ENCODE peak calls at places on chromosomes 2 and 18, in five cellular contexts. P, H, Q, F and D are unnamed samples. For H3K4me1, the result is how much of the 10 kb centered on the place peaks cover.

GRCh38 chr2:113826346-113827285 is 63.3 kb upstream of the ACTR3 start:
- DNase-seq in P (no peak), H (no peak), Q (no peak), F (no peak), D (no peak)

GRCh38 chr2:9991221-9991620 is 39.7 kb downstream of the GRHL1 start:
- DNase-seq in P (no peak), H (no peak), Q (no peak), F (no peak), D (no peak)

GRCh38 chr18:43931439-43931838 is 654.1 kb upstream of the SYT4 start:
- DNase-seq in P (no peak), H (no peak), Q (no peak), F (no peak), D (no peak)

GRCh38 chr2:120108049-120108448 is 95.2 kb downstream of the EPB41L5 start:
- DNase-seq in P (peak), H (peak), Q (peak), F (no peak), D (no peak)

GRCh38 chr2:35337922-35338321 is 1017.7 kb upstream of the CRIM1 start:
- DNase-seq in P (no peak), H (no peak), Q (no peak), F (no peak), D (no peak)

GRCh38 chr2:86062043-86062442 is 43.6 kb downstream of the POLR1A start:
- DNase-seq in P (no peak), H (no peak), Q (peak), F (no peak), D (no peak)

GRCh38 chr2:16181062-16181740 is 240.9 kb downstream of the MYCN start:
- DNase-seq in P (no peak), H (peak), Q (no peak), F (no peak), D (no peak)

GRCh38 chr2:29123584-29124349 is 8.6 kb downstream of the CLIP4 start:
- DNase-seq in P (no peak), H (no peak), Q (peak), F (no peak), D (no peak)

GRCh38 chr2:64523667-64524603 is at the start of gene AFTPH:
- DNase-seq in P (peak), H (peak), Q (peak), F (peak), D (peak)

GRCh38 chr2:235468978-235469694 is 24.7 kb upstream of the AGAP1 start:
- DNase-seq in P (peak), H (peak), Q (peak), F (peak), D (no peak)

GRCh38 chr2:142642654-142643053 is 234.8 kb upstream of the KYNU start:
- DNase-seq in P (no peak), H (no peak), Q (peak), F (no peak), D (no peak)

GRCh38 chr2:25030702-25031101 is 11.2 kb upstream of the EFR3B start:
- DNase-seq in P (no peak), H (no peak), Q (no peak), F (no peak), D (no peak)

GRCh38 chr18:45874501-45875184 is 49.2 kb downstream of the SIGLEC15 start:
- DNase-seq in P (peak), H (no peak), Q (no peak), F (no peak), D (no peak)

GRCh38 chr2:182715121-182715895 is 749 bp upstream of the DNAJC10 start:
- DNase-seq in P (no peak), H (no peak), Q (peak), F (no peak), D (no peak)

DNA sequence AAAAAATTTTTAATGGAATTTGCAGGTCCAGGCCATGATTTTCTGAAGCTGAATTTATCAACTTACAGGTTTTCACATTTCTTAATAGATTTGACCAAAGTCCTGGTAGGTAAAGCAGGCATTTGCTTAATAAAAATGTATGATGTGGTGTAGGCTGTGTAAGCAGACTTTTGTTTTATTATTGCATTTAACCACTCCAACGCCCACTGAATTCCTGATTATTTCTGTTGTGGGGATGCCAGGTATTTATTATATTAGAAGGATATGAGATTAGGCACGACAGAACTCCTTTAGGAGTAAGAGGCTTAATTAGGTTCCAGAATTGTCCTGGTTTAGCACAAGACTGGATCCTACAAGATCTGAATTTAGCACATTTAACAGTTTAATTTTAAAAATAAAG is 111.1 kb downstream of the ADCYAP1 start:
- DNase-seq in P (no peak), H (no peak), Q (no peak), F (no peak), D (no peak)
- H3K4me1 ChIP-seq in P (under half), H (under half), Q (under half), F (under half), D (under half)

DNA sequence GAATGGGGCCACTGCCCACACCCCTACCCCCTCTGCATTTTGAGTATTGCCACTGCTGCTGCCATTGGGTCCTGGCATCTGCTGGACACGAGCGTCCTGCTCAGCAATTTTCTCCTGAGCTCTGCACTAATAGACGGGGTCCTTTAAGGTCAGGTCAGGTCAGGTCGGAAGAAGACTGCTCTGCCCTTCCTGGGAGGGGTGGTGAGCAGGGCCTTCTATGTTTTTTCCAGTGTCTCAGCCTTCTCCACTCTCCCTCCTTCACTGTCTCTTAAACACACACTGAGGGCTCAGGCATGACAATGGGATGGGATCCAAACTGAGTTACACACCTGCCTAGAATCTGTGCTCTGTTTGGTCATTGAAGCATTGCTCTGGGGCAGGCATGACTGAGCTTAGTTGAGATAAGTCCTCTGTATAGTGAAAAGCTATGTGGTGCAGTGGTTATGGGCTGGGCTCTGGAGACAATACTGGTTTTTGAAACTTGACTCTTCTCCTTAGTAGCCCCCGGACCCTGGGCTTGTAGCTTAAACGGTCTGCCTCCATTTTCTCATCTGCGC is 10.6 kb downstream of the MYO1B start:
- DNase-seq in P (no peak), H (peak), Q (peak), F (no peak), D (no peak)
- H3K27ac ChIP-seq in P (no peak), H (no peak), Q (no peak), F (no peak), D (no peak)

DNA sequence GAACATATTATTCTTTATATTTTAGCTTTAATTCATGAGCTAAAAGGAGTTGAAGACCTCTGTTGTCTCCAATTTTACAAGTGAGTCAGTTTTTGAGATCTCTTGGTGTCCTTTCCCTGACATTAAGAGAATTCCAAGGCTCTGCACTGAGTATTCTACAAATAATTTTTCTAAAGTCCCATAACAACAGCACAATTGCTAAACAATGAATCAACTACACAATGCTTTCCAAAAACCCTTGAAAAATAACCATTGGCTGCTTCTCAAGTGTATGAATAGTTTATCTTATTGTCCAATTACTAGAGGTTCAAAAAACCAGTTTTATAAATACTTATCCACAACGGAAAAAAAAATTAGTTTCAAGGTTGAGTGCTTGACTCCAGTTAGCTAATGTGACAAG is 266.4 kb upstream of the CYP26B1 start:
- DNase-seq in P (no peak), H (no peak), Q (no peak), F (no peak), D (no peak)
- H3K4me1 ChIP-seq in P (under half), H (under half), Q (under half), F (under half), D (under half)

GRCh38 chr2:69033427-69034095 is 20.6 kb downstream of the ANTXR1 start:
- DNase-seq in P (no peak), H (no peak), Q (no peak), F (no peak), D (no peak)
- H3K27ac ChIP-seq in P (no peak), H (no peak), Q (no peak), F (no peak), D (no peak)

DNA sequence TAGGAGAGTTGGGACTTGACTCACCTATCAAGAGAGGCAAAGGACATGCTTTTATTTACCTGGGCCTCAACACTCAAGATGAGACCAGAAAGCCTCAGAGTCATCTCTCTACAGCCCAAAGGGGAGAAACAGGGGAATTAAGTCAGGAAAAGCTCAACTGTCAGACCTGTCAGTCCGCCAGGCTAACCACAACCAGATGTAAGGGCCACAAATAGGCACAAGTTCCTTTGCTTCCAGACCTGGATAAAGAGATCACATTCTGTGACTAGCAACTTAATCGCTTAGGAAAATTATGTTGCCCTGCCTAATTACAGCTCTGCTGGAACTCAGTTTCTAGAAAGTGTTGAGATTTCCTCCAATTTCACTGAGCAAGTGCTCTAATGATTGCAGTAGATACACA is 67.9 kb downstream of the ANKRD44 start:
- DNase-seq in P (no peak), H (no peak), Q (no peak), F (no peak), D (no peak)
- H3K4me1 ChIP-seq in P (under half), H (under half), Q (under half), F (under half), D (under half)

GRCh38 chr2:48856657-48857056 is 101.1 kb upstream of the LHCGR start:
- DNase-seq in P (no peak), H (no peak), Q (no peak), F (no peak), D (no peak)

GRCh38 chr2:48852938-48853337 is 97.4 kb upstream of the LHCGR start:
- DNase-seq in P (no peak), H (no peak), Q (no peak), F (no peak), D (no peak)

GRCh38 chr2:48854681-48855080 is 99.2 kb upstream of the LHCGR start:
- DNase-seq in P (no peak), H (no peak), Q (no peak), F (no peak), D (no peak)

GRCh38 chr2:48856144-48856543 is 100.6 kb upstream of the LHCGR start:
- DNase-seq in P (no peak), H (no peak), Q (no peak), F (no peak), D (no peak)

DNA sequence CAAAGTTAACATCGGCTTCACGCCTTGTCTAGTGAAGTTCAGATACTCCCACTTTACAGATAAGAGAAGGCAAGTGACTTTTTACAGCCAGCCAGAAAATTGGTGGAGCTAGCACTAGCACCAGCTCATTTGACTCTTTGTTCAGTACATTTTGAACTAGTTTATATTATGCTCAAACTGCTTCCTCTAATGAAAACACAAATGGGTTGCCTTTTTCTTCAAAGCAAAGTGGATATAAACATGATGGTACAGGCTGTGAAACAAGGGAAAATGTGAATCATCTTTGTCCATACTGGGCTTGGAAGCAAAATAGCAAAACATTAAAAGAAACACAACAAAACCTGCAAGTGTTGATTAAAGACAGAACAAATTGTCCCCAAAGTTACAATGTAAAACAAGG is 99.6 kb upstream of the LHCGR start:
- DNase-seq in P (no peak), H (no peak), Q (no peak), F (no peak), D (no peak)
- H3K27ac ChIP-seq in P (no peak), H (no peak), Q (no peak), F (no peak), D (no peak)